ENCODE peak calls at places on chromosome 12, in eight cellular contexts. M is lower lobe of right lung, S is GM12878, B is psoas muscle, T is body of pancreas, L is ascending aorta, P is BE2C, H is HCT116. I is an unnamed sample.

GRCh38 chr12:108890208-108890607 is 10.3 kb downstream of the DAO start:
- DNase-seq in M (no peak), B (no peak), P (no peak), S (no peak), H (no peak), T (no peak), L (no peak), I (no peak)

GRCh38 chr12:128486951-128487350 is 220.0 kb downstream of the TMEM132C start:
- DNase-seq in H (no peak), S (no peak), L (no peak), M (no peak), P (no peak), T (no peak), B (no peak), I (peak; percentile 2)

GRCh38 chr12:122457627-122458026 is 35.2 kb upstream of the CLIP1 start:
- DNase-seq in T (no peak), P (no peak), H (no peak), B (no peak), L (no peak), M (no peak), S (no peak), I (no peak)

GRCh38 chr12:77974643-77975042 is 143.9 kb downstream of the NAV3 start:
- DNase-seq in B (no peak), M (no peak), P (no peak), H (no peak), L (no peak), S (no peak), T (no peak), I (no peak)

GRCh38 chr12:64931981-64932380 is 107.5 kb downstream of the TBC1D30 start:
- DNase-seq in S (no peak), B (no peak), H (no peak), P (no peak), T (no peak), M (no peak), L (no peak), I (no peak)

GRCh38 chr12:44835641-44836379 is 40.3 kb downstream of the NELL2 start:
- DNase-seq in P (no peak), T (no peak), B (no peak), H (no peak), M (no peak), L (no peak), S (no peak), I (no peak)

GRCh38 chr12:5258498-5258897 is 173.4 kb upstream of the NTF3 start:
- DNase-seq in H (no peak), M (no peak), P (no peak), L (no peak), B (no peak), T (no peak), S (no peak), I (no peak)

GRCh38 chr12:115388139-115388538 is 704.2 kb upstream of the TBX3 start:
- DNase-seq in P (no peak), T (no peak), B (no peak), H (no peak), S (no peak), L (no peak), M (no peak), I (no peak)

GRCh38 chr12:27185234-27186045 is 58.6 kb upstream of the STK38L start:
- DNase-seq in M (no peak), T (no peak), P (no peak), S (peak; percentile 85), H (no peak), B (no peak), L (no peak), I (no peak)

GRCh38 chr12:44317651-44318126 is 481.8 kb downstream of the TMEM117 start:
- DNase-seq in S (no peak), T (no peak), M (no peak), B (no peak), H (peak; percentile 15), L (no peak), P (peak; percentile 17), I (no peak)

GRCh38 chr12:27217590-27217989 is 26.5 kb upstream of the STK38L start:
- DNase-seq in B (no peak), S (no peak), P (no peak), T (no peak), L (no peak), H (no peak), M (no peak), I (no peak)

GRCh38 chr12:50050410-50051280 is 6.8 kb upstream of the ASIC1 start:
- DNase-seq in B (peak; percentile 79), P (peak; percentile 42), M (peak; percentile 75), L (no peak), H (no peak), T (peak; percentile 30), S (no peak), I (peak; percentile 41)

GRCh38 chr12:76552343-76552938 is 7.1 kb downstream of the OSBPL8 start:
- DNase-seq in L (no peak), B (no peak), M (no peak), S (no peak), P (no peak), T (no peak), H (no peak), I (no peak)

GRCh38 chr12:131093971-131094830 is 140.5 kb downstream of the ADGRD1 start:
- DNase-seq in P (peak; percentile 5), L (no peak), M (peak; percentile 18), T (peak; percentile 5), B (no peak), S (no peak), H (no peak), I (no peak)

GRCh38 chr12:47845066-47845465 is 25.4 kb upstream of the HDAC7 start:
- DNase-seq in H (no peak), T (no peak), S (no peak), B (no peak), L (no peak), M (no peak), P (no peak), I (no peak)

GRCh38 chr12:127389923-127390322 is 877.0 kb upstream of the TMEM132C start:
- DNase-seq in B (no peak), H (no peak), S (no peak), L (no peak), T (no peak), M (no peak), P (no peak), I (no peak)

GRCh38 chr12:90938451-90938850 is 16.5 kb downstream of the CCER1 start:
- DNase-seq in L (no peak), T (no peak), M (no peak), B (no peak), H (no peak), P (no peak), S (no peak), I (no peak)

GRCh38 chr12:726281-727140 is 25.9 kb upstream of the WNK1 start:
- DNase-seq in S (no peak), B (no peak), L (no peak), M (no peak), P (no peak), H (no peak), T (no peak), I (no peak)

GRCh38 chr12:45338272-45338671 is 122.4 kb downstream of the ANO6 start:
- DNase-seq in B (no peak), T (no peak), H (no peak), L (no peak), P (no peak), M (no peak), S (no peak), I (no peak)

GRCh38 chr12:51926718-51927117 is 19.4 kb downstream of the ACVRL1 start:
- DNase-seq in S (no peak), H (peak; percentile 48), M (no peak), L (no peak), B (no peak), T (peak; percentile 67), P (peak; percentile 62), I (no peak)

GRCh38 chr12:7324176-7324575 is 20.3 kb downstream of the ACSM4 start:
- DNase-seq in S (no peak), P (no peak), L (no peak), H (no peak), T (no peak), M (no peak), B (no peak), I (no peak)

DNA sequence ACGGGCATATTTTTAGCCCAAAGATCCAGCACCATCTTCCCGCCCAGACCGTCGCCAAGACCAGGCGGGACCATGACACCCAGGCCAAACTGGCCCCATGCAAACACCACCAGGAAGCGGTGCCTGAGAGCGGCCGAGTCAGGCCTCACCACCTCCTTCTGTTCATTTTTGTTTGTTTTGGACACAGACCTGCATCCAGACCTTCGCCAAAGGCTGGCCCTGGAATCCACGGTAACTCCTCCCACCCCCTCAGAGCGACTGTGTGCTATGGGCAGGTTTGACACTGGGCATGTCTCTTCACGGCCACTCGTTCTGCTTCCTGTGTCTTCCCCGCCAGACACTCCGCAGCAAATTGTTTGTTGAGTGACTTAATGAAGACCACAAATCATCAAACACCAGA is 47.2 kb downstream of the NCOR2 start:
- DNase-seq in T (peak; percentile 87), M (peak; percentile 82), S (no peak), P (no peak), H (no peak), L (no peak), B (no peak), I (no peak)
- H3K4me1 ChIP-seq in T (peaks cover 58% of the 10 kb centered on the region), M (peaks cover 85% of the 10 kb centered on the region), S (peaks cover 6% of the 10 kb centered on the region), P (peaks cover 20% of the 10 kb centered on the region), H (peaks cover 67% of the 10 kb centered on the region), L (peaks cover 67% of the 10 kb centered on the region), B (peaks cover 79% of the 10 kb centered on the region), I (peaks cover 34% of the 10 kb centered on the region)

GRCh38 chr12:57135487-57135886 is 7.2 kb downstream of the LRP1 start:
- DNase-seq in M (no peak), P (no peak), H (no peak), S (no peak), L (no peak), B (peak; percentile 68), T (no peak), I (no peak)
- H3K4me3 ChIP-seq in M (no peak overlapping the region), P (no peak overlapping the region), H (no peak overlapping the region), S (no peak overlapping the region), L (no peak overlapping the region), B (peak overlapping the region; percentile 28), T (no peak overlapping the region), I (no peak overlapping the region)

DNA sequence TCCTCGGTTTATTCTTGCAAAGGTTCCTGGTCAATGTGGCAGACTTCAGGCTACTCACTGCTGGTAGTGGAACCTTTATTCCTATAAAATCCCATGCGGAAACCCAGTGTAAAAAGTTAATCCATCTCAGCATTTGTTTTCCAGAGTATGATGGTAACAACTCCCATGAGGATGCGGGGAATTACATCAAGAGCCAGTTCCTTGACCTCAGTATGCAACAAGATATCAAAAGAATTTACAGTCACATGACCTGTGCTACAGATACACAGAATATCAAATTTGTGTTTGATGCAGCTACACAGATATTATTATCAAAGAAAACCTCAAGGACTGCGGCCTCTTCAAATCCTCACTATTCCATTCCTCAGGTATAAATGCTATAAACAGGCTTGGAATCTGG is 19.3 kb downstream of the CPM start:
- DNase-seq in M (no peak), S (no peak), T (no peak), B (no peak), H (no peak), P (no peak), L (no peak), I (no peak)
- H3K4me1 ChIP-seq in M (peaks cover 12% of the 10 kb centered on the region), S (no peaks in the 10 kb centered on the region), T (peaks cover 7% of the 10 kb centered on the region), B (no peaks in the 10 kb centered on the region), H (no peaks in the 10 kb centered on the region), P (no peaks in the 10 kb centered on the region), L (peaks cover 2% of the 10 kb centered on the region), I (no peaks in the 10 kb centered on the region)

DNA sequence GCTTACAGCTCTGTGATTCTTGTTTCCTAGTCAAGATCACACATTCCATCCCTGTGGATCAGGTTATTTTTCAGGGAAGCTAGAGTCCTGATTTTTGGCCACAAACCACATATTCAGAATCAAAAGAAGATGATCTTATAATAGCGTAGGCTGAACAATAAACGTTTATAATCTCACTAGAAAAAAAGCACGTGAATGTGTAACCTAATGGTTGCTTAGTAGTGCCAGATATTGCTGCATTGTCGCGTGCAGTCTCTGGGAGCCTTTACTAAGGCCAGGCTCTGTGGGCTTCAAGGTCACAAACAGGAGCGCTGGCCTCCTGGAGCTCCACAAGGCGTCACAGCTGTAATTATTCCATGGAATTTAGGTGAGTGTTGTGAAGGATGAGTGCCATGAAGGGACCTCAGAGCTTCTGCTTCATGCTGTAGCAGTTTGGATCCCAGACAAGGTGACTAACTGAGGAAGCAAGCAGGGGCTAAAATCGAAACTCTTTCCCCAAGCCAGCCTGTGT is 17.4 kb downstream of the CDKN1B start:
- DNase-seq in L (no peak), P (no peak), H (no peak), M (no peak), S (no peak), T (peak; percentile 52), B (no peak), I (no peak)
- H3K4me3 ChIP-seq in L (no peak overlapping the region), P (no peak overlapping the region), H (no peak overlapping the region), M (no peak overlapping the region), S (no peak overlapping the region), T (no peak overlapping the region), B (no peak overlapping the region), I (no peak overlapping the region)